ENCODE peak calls at places on chromosomes 4 and X, in eight cellular contexts. R is fibroblast of lung, V is adrenal gland, J is prostate gland, T is cardiac muscle cell, B is hepatocyte, F is aorta, W is MM.1S. S is an unnamed sample.

GRCh38 chrX:26778320-26778888 is 562.4 kb downstream of the MAGEB5 start:
- DNase-seq in J (no peak), B (no peak), F (no peak), T (no peak), W (no peak), R (no peak), V (no peak), S (no peak)

GRCh38 chrX:45769919-45770582 is 569.4 kb upstream of the DIPK2B start:
- DNase-seq in B (peak; percentile 76), W (no peak), R (peak; percentile 96), V (peak; percentile 73), T (no peak), J (peak; percentile 58), F (peak; percentile 80), S (peak; percentile 88)

GRCh38 chr4:2417765-2418651 is at the start of gene ZFYVE28:
- DNase-seq in J (no peak), V (peak; percentile 63), W (no peak), B (no peak), F (peak; percentile 70), R (no peak), T (no peak), S (no peak)

GRCh38 chr4:182015893-182016292 is 227.3 kb upstream of the TENM3 start:
- DNase-seq in V (no peak), W (no peak), R (peak; percentile 7), T (no peak), J (no peak), B (no peak), F (no peak), S (no peak)

GRCh38 chr4:189059996-189060570 is 880.6 kb upstream of the FRG1 start:
- DNase-seq in R (no peak), T (no peak), B (no peak), W (no peak), F (no peak), J (no peak), V (no peak), S (no peak)

GRCh38 chr4:108360857-108361820 is 192.4 kb upstream of the LEF1 start:
- DNase-seq in J (peak; percentile 10), T (peak; percentile 23), V (no peak), R (peak; percentile 32), W (no peak), B (peak; percentile 40), F (no peak), S (no peak)

GRCh38 chr4:184019084-184019483 is 114.0 kb downstream of the STOX2 start:
- DNase-seq in R (peak; percentile 50), F (no peak), B (no peak), V (no peak), J (no peak), W (no peak), T (no peak), S (no peak)

GRCh38 chr4:82513382-82513781 is 48.4 kb downstream of the TMEM150C start:
- DNase-seq in J (no peak), R (no peak), B (no peak), F (no peak), T (no peak), W (no peak), V (no peak), S (no peak)

GRCh38 chr4:33411182-33411581 is 2691.0 kb downstream of the PCDH7 start:
- DNase-seq in J (no peak), B (no peak), F (no peak), V (no peak), W (no peak), R (peak; percentile 17), T (no peak), S (no peak)

GRCh38 chr4:6955261-6955911 is 45.8 kb downstream of the TBC1D14 start:
- DNase-seq in B (peak; percentile 60), V (peak; percentile 40), W (no peak), J (peak; percentile 77), T (no peak), R (no peak), F (no peak), S (no peak)

GRCh38 chrX:87664381-87664780 is 146.8 kb downstream of the KLHL4 start:
- DNase-seq in J (no peak), T (peak; percentile 59), F (no peak), R (peak; percentile 55), W (peak; percentile 55), V (no peak), B (peak; percentile 51), S (no peak)

GRCh38 chr4:101831816-101832215 is 41.3 kb downstream of the BANK1 start:
- DNase-seq in R (no peak), V (no peak), T (no peak), J (no peak), F (no peak), B (no peak), W (no peak), S (no peak)

GRCh38 chr4:10034612-10035104 is 13.4 kb upstream of the SLC2A9 start:
- DNase-seq in R (no peak), W (no peak), F (no peak), B (no peak), V (no peak), J (no peak), T (no peak), S (no peak)

GRCh38 chr4:110801591-110801990 is 178.7 kb upstream of the PITX2 start:
- DNase-seq in V (no peak), J (no peak), T (no peak), F (no peak), B (no peak), W (no peak), R (no peak), S (no peak)

GRCh38 chr4:1986578-1987210 is 22.1 kb downstream of the NELFA start:
- DNase-seq in W (peak; percentile 3), V (no peak), T (no peak), F (no peak), R (no peak), J (no peak), B (no peak), S (no peak)

GRCh38 chrX:22533898-22534297 is 261.2 kb downstream of the CBLL2 start:
- DNase-seq in F (no peak), V (no peak), W (no peak), B (no peak), T (peak; percentile 11), R (peak; percentile 6), J (no peak), S (no peak)

GRCh38 chr4:28427306-28428085 is 1566.9 kb downstream of the STIM2 start:
- DNase-seq in F (no peak), V (no peak), J (no peak), T (no peak), W (no peak), B (no peak), R (no peak), S (no peak)

GRCh38 chr4:37383579-37384229 is 139.2 kb downstream of the NWD2 start:
- DNase-seq in V (no peak), R (peak; percentile 19), B (peak; percentile 83), W (peak; percentile 71), J (peak; percentile 8), F (no peak), T (peak; percentile 73), S (no peak)

GRCh38 chrX:38857736-38858432 is 56.6 kb downstream of the MID1IP1 start:
- DNase-seq in F (no peak), R (no peak), J (no peak), T (no peak), B (no peak), V (no peak), W (no peak), S (no peak)

GRCh38 chrX:130049821-130050220 is 60.5 kb downstream of the ELF4 start:
- DNase-seq in R (no peak), B (no peak), V (no peak), J (no peak), F (no peak), W (no peak), T (no peak), S (no peak)

GRCh38 chr4:117134386-117134785 is 49.0 kb upstream of the TRAM1L1 start:
- DNase-seq in W (peak; percentile 65), R (peak; percentile 82), T (peak; percentile 61), B (peak; percentile 77), F (no peak), V (no peak), J (no peak), S (no peak)

GRCh38 chrX:153433161-153433680 is 12.6 kb downstream of the TREX2 start:
- DNase-seq in V (no peak), F (no peak), J (no peak), W (no peak), B (no peak), R (no peak), T (no peak), S (no peak)

GRCh38 chrX:153438522-153438921 is 7.3 kb downstream of the TREX2 start:
- DNase-seq in F (no peak), V (peak; percentile 55), J (no peak), W (no peak), R (no peak), T (peak; percentile 43), B (peak; percentile 39), S (no peak)

GRCh38 chrX:153433781-153434285 is 12.0 kb downstream of the TREX2 start:
- DNase-seq in W (no peak), F (no peak), R (no peak), B (no peak), V (no peak), J (no peak), T (no peak), S (no peak)

GRCh38 chrX:153434801-153435200 is 11.1 kb downstream of the TREX2 start:
- DNase-seq in B (no peak), F (no peak), V (no peak), R (no peak), J (no peak), T (no peak), W (no peak), S (no peak)

GRCh38 chrX:153435845-153436244 is 10.0 kb downstream of the TREX2 start:
- DNase-seq in R (no peak), V (no peak), T (no peak), J (no peak), B (no peak), F (no peak), W (no peak), S (no peak)
- H3K27me3 ChIP-seq in R (no peaks in the 10 kb centered on the region), V (no peaks in the 10 kb centered on the region), T (no peaks in the 10 kb centered on the region), J (no peaks in the 10 kb centered on the region), B (no peaks in the 10 kb centered on the region), F (no peaks in the 10 kb centered on the region), W (no peaks in the 10 kb centered on the region), S (no peaks in the 10 kb centered on the region)

DNA sequence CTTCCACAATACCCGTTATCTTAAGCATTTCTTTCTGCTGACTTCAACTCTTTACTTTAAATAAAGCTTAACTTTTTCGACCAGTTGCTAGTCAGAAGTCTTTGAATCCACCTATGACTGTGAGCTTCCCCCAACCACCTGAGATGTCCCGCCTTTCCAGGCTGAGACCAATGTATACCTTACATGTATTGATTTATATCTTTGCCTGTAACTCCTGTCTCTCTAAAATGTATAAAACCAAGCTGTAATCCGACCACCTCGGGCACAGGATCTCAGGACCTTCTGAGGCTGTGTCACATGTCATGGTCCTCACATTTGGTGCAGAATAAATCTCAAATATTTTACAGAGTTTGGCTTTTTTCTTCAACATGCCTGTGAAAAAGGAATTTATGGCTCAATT is 2.9 kb upstream of the TMEM164 start:
- DNase-seq in J (no peak), R (no peak), T (no peak), F (no peak), B (no peak), W (no peak), V (no peak), S (no peak)
- H3K27me3 ChIP-seq in J (no peaks in the 10 kb centered on the region), R (no peaks in the 10 kb centered on the region), T (no peaks in the 10 kb centered on the region), F (no peaks in the 10 kb centered on the region), B (no peaks in the 10 kb centered on the region), W (no peaks in the 10 kb centered on the region), V (peaks cover 4% of the 10 kb centered on the region), S (no peaks in the 10 kb centered on the region)

GRCh38 chrX:25006586-25007058 is 9.1 kb downstream of the ARX start:
- DNase-seq in R (no peak), V (no peak), W (no peak), B (no peak), J (no peak), T (no peak), F (no peak), S (no peak)
- H3K27me3 ChIP-seq in R (peaks cover 56% of the 10 kb centered on the region), V (peaks cover 94% of the 10 kb centered on the region), W (peaks cover 16% of the 10 kb centered on the region), B (peaks cover 98% of the 10 kb centered on the region), J (no peaks in the 10 kb centered on the region), T (peaks cover 100% of the 10 kb centered on the region), F (no peaks in the 10 kb centered on the region), S (peaks cover 12% of the 10 kb centered on the region)

GRCh38 chr4:65416875-65417274 is 253.4 kb downstream of the EPHA5 start:
- DNase-seq in R (no peak), T (no peak), J (no peak), F (no peak), B (no peak), W (no peak), V (peak; percentile 42), S (peak; percentile 88)
- H3K27me3 ChIP-seq in R (no peaks in the 10 kb centered on the region), T (no peaks in the 10 kb centered on the region), J (no peaks in the 10 kb centered on the region), F (no peaks in the 10 kb centered on the region), B (no peaks in the 10 kb centered on the region), W (no peaks in the 10 kb centered on the region), V (no peaks in the 10 kb centered on the region), S (no peaks in the 10 kb centered on the region)